ENCODE peak calls at places on chromosomes 11 and 22, in seven cellular contexts. C is brain microvascular endothelial cell; T is CD8-positive, alpha-beta memory T cell; P is body of pancreas; K is A549; H is cardiac fibroblast; L is bronchial epithelial cell. V is an unnamed sample.

GRCh38 chr11:60931897-60932296 is 7.6 kb downstream of the TMEM132A start:
- DNase-seq in C (no peak), T (no peak), P (no peak), K (no peak), H (no peak), L (no peak), V (no peak)

GRCh38 chr11:19437760-19438159 is 197.0 kb upstream of the E2F8 start:
- DNase-seq in C (peak), T (no peak), P (no peak), K (peak), H (peak), L (peak), V (no peak)

GRCh38 chr11:40434941-40435340 is 1024.5 kb downstream of the LRRC4C start:
- DNase-seq in C (no peak), T (no peak), P (no peak), K (no peak), H (no peak), L (no peak), V (no peak)

GRCh38 chr11:78669249-78669648 is 94.6 kb upstream of the NARS2 start:
- DNase-seq in C (no peak), T (no peak), P (no peak), K (no peak), H (no peak), L (no peak), V (no peak)

GRCh38 chr11:111539426-111540113 is 950 bp upstream of the LAYN start:
- DNase-seq in C (no peak), T (no peak), P (no peak), K (no peak), H (no peak), L (no peak), V (no peak)

GRCh38 chr11:124170801-124171586 is 12.2 kb upstream of the OR10D3 start:
- DNase-seq in C (no peak), T (no peak), P (no peak), K (no peak), H (no peak), L (no peak), V (no peak)

GRCh38 chr11:92941676-92942571 is 27.5 kb upstream of the MTNR1B start:
- DNase-seq in C (peak), T (no peak), P (peak), K (peak), H (peak), L (peak), V (no peak)

GRCh38 chr11:2521081-2521480 is 76.3 kb downstream of the KCNQ1 start:
- DNase-seq in C (no peak), T (no peak), P (peak), K (no peak), H (no peak), L (no peak), V (no peak)

GRCh38 chr22:50528682-50529415 is 963 bp downstream of the TYMP start:
- DNase-seq in C (no peak), T (no peak), P (no peak), K (no peak), H (no peak), L (no peak), V (no peak)

GRCh38 chr11:67031791-67032561 is 9.0 kb downstream of the SYT12 start:
- DNase-seq in C (peak), T (no peak), P (no peak), K (no peak), H (peak), L (no peak), V (no peak)

GRCh38 chr11:61718046-61718531 is 34.3 kb upstream of the MYRF start:
- DNase-seq in C (no peak), T (no peak), P (no peak), K (no peak), H (no peak), L (no peak), V (no peak)

GRCh38 chr11:111977141-111978027 is 40.2 kb downstream of the DIXDC1 start:
- DNase-seq in C (peak), T (peak), P (peak), K (no peak), H (peak), L (no peak), V (no peak)

DNA sequence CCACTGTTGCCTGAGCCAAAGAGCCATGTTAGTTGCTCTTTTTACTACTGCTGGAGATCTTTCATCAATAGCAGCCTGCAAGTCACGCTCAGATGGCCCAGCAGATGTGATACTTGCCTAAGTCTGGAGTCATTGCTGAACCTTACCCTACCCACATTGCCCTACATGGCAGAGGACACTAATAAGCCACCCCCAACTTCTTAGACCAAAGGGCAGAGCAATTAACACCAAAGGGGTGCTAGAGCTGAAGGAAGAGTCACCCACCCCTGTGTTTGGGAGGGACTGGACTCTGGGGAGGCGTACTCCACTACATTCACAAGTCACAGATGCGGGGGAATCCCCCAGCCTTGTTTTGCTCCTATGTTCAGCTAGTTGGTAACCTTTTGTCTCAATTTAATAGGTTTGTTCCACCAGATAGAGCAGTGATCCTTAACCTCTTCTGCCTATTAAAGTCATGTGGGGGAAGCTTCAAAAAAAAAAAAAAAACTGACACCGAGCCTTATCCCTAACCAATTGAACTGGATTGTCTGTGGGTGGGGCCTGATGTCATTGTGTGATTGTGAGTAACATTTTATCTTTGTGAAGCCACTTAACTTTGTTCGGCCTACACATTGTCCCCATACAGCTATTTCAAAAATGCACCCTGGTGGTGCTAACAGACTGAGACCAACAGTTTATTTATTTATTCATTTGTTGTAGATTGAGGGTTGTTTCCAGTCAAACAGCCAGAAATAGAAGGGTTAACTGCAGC is 13.1 kb downstream of the ADM start:
- DNase-seq in C (no peak), T (no peak), P (no peak), K (no peak), H (no peak), L (no peak), V (no peak)
- H3K4me3 ChIP-seq in C (no peak), T (no peak), P (no peak), K (no peak), H (no peak), L (no peak), V (no peak)

DNA sequence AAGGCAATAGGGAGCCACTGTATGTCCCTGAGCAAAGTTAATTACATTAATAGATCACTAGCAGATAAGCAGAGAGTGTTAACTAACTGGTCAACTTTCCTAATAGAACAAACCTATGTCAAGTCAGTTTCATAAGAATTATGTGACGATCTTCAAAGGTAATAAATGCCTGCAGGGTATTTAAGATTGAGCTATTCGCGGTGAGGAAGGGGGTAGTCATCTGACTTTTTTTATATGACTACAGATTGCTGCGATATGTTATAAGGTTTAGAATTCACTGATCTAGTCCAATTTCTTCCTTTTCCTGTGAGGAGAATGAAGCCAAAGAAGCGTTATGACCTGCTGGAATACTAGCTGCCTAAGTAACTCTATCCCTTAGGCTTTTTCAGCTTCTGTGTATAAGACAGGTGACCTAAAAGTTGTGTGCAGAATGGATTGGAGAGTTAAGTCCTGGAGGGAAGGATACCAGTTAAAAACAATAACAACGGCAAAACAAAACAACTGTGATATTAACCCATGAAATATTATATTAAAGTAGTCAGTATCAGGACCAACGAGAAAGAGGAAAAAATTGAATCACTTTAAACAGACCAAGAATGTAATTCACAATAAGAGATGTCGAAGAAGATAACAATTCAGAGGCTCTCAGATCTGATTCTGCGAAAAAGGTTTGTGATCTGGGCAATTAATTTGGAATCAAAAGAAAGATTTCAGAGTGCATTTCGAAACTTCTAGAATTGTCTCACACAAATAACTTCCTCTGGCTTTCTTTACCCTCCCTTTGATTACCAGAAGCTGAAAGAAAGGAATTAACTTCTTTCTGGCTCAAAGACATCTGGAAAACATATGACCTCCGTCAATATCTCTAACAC is 645 bp downstream of the CASP4 start:
- DNase-seq in C (no peak), T (no peak), P (no peak), K (no peak), H (peak), L (peak), V (no peak)
- H3K4me3 ChIP-seq in C (peak), T (peak), P (peak), K (peak), H (peak), L (peak), V (peak)

GRCh38 chr22:48490513-48491411 is 1336.9 kb downstream of the BRD1 start:
- DNase-seq in C (no peak), T (no peak), P (no peak), K (peak), H (no peak), L (no peak), V (no peak)
- H3K4me3 ChIP-seq in C (no peak), T (no peak), P (no peak), K (peak), H (no peak), L (no peak), V (peak)

GRCh38 chr22:38753894-38754246 is 1.9 kb downstream of the SUN2 start:
- DNase-seq in C (no peak), T (no peak), P (no peak), K (no peak), H (no peak), L (no peak), V (no peak)

GRCh38 chr22:38750104-38750503 is 5.7 kb downstream of the SUN2 start:
- DNase-seq in C (no peak), T (no peak), P (no peak), K (no peak), H (no peak), L (no peak), V (no peak)

GRCh38 chr22:38751066-38751421 is 4.8 kb downstream of the SUN2 start:
- DNase-seq in C (no peak), T (no peak), P (no peak), K (no peak), H (no peak), L (no peak), V (no peak)

GRCh38 chr22:38750638-38751037 is 5.2 kb downstream of the SUN2 start:
- DNase-seq in C (no peak), T (no peak), P (no peak), K (no peak), H (no peak), L (no peak), V (no peak)

GRCh38 chr22:38751422-38752346 is 4.1 kb downstream of the SUN2 start:
- DNase-seq in C (no peak), T (peak), P (peak), K (no peak), H (no peak), L (peak), V (peak)
- H3K4me3 ChIP-seq in C (no peak), T (peak), P (no peak), K (no peak), H (no peak), L (no peak), V (no peak)

V was measured in skeletal muscle cell.